ENCODE peak calls at places on chromosome 10, in five cellular contexts. O is ELR; C is NCI-H226; N is amniotic stem cell; F is stimulated activated CD4-positive, alpha-beta T cell treated with anti-CD3 and anti-CD28 coated beads, Interleukin-1b, Interleukin-23, amount 100 ng/mL, for 4 hours. B is an unnamed sample.

GRCh38 chr10:125002044-125002422 is 60.1 kb downstream of the ZRANB1 start:
- DNase-seq in O (no peak), C (no peak), N (no peak), F (no peak), B (no peak)

GRCh38 chr10:3467052-3467906 is 294.7 kb upstream of the PITRM1 start:
- DNase-seq in O (peak), C (peak), N (peak), F (no peak), B (no peak)

GRCh38 chr10:71075066-71075758 is 137.2 kb upstream of the UNC5B start:
- DNase-seq in O (no peak), C (no peak), N (no peak), F (no peak), B (no peak)

GRCh38 chr10:11468126-11468742 is 143.2 kb downstream of the USP6NL start:
- DNase-seq in O (peak), C (no peak), N (no peak), F (no peak), B (no peak)

GRCh38 chr10:27252267-27253000 is 11.8 kb upstream of the ACBD5 start:
- DNase-seq in O (peak), C (no peak), N (no peak), F (peak), B (no peak)

GRCh38 chr10:3339121-3339520 is 166.5 kb upstream of the PITRM1 start:
- DNase-seq in O (no peak), C (no peak), N (no peak), F (no peak), B (no peak)

GRCh38 chr10:46226900-46227558 is 59.8 kb upstream of the ANTXRL start:
- DNase-seq in O (no peak), C (no peak), N (no peak), F (no peak), B (no peak)

GRCh38 chr10:16756561-16757221 is 60.5 kb downstream of the RSU1 start:
- DNase-seq in O (peak), C (no peak), N (no peak), F (no peak), B (no peak)

GRCh38 chr10:117391436-117392205 is 16.4 kb upstream of the PDZD8 start:
- DNase-seq in O (no peak), C (peak), N (no peak), F (no peak), B (no peak)

GRCh38 chr10:69479241-69479730 is 28.0 kb downstream of the TSPAN15 start:
- DNase-seq in O (no peak), C (no peak), N (no peak), F (no peak), B (peak)

GRCh38 chr10:97821308-97822038 is 28.2 kb upstream of the GOLGA7B start:
- DNase-seq in O (no peak), C (peak), N (no peak), F (no peak), B (no peak)

GRCh38 chr10:130757821-130758489 is 553.6 kb downstream of the TCERG1L start:
- DNase-seq in O (no peak), C (no peak), N (no peak), F (no peak), B (no peak)

GRCh38 chr10:43046288-43046991 is 30.4 kb upstream of the RET start:
- DNase-seq in O (no peak), C (no peak), N (no peak), F (no peak), B (no peak)

GRCh38 chr10:104193787-104194186 is 38.4 kb downstream of the CFAP43 start:
- DNase-seq in O (no peak), C (no peak), N (no peak), F (no peak), B (no peak)

GRCh38 chr10:13953371-13953770 is 366.6 kb downstream of the PRPF18 start:
- DNase-seq in O (peak), C (no peak), N (no peak), F (no peak), B (no peak)

GRCh38 chr10:71765176-71765906 is 8.0 kb downstream of the VSIR start:
- DNase-seq in O (peak), C (peak), N (no peak), F (no peak), B (no peak)

GRCh38 chr10:34081948-34082347 is 733.1 kb downstream of the PARD3 start:
- DNase-seq in O (peak), C (no peak), N (no peak), F (no peak), B (no peak)

GRCh38 chr10:79131730-79132644 is 63.2 kb downstream of the ZMIZ1 start:
- DNase-seq in O (no peak), C (no peak), N (no peak), F (no peak), B (no peak)

GRCh38 chr10:119412244-119412750 is 130.2 kb downstream of the RGS10 start:
- DNase-seq in O (no peak), C (no peak), N (no peak), F (no peak), B (peak)

GRCh38 chr10:127945335-127945734 is 38.4 kb downstream of the PTPRE start:
- DNase-seq in O (peak), C (no peak), N (no peak), F (no peak), B (no peak)

GRCh38 chr10:30433286-30433778 is 652 bp upstream of the MAP3K8 start:
- DNase-seq in O (peak), C (peak), N (peak), F (peak), B (no peak)

GRCh38 chr10:60521974-60522405 is 132.3 kb upstream of the ANK3 start:
- DNase-seq in O (peak), C (no peak), N (no peak), F (no peak), B (no peak)

GRCh38 chr10:3255616-3256015 is 83.0 kb upstream of the PITRM1 start:
- DNase-seq in O (no peak), C (no peak), N (no peak), F (no peak), B (no peak)

GRCh38 chr10:110666673-110667072 is 22.5 kb downstream of the RBM20 start:
- DNase-seq in O (no peak), C (no peak), N (no peak), F (no peak), B (no peak)

GRCh38 chr10:30027057-30028005 is 32.1 kb downstream of the JCAD start:
- DNase-seq in O (no peak), C (no peak), N (no peak), F (peak), B (no peak)

GRCh38 chr10:16195894-16196293 is 240.9 kb upstream of the PTER start:
- DNase-seq in O (no peak), C (no peak), N (no peak), F (no peak), B (no peak)

GRCh38 chr10:113316506-113316905 is 236.3 kb upstream of the HABP2 start:
- DNase-seq in O (no peak), C (no peak), N (no peak), F (no peak), B (no peak)

GRCh38 chr10:87658383-87658795 is 1.3 kb upstream of the PAPSS2 start:
- DNase-seq in O (peak), C (no peak), N (no peak), F (no peak), B (no peak)

GRCh38 chr10:124196659-124197058 is 103.3 kb upstream of the CHST15 start:
- DNase-seq in O (no peak), C (no peak), N (no peak), F (no peak), B (no peak)

GRCh38 chr10:80985105-80985504 is 447.4 kb downstream of the SH2D4B start:
- DNase-seq in O (no peak), C (no peak), N (no peak), F (no peak), B (no peak)

GRCh38 chr10:88413412-88413811 is 169.7 kb downstream of the RNLS start:
- DNase-seq in O (no peak), C (no peak), N (no peak), F (no peak), B (no peak)

GRCh38 chr10:86586516-86586915 is 64.9 kb upstream of the WAPL start:
- DNase-seq in O (no peak), C (no peak), N (no peak), F (no peak), B (peak)

GRCh38 chr10:97849491-97850402 is at the start of gene GOLGA7B:
- DNase-seq in O (peak), C (peak), N (no peak), F (peak), B (no peak)

B was measured in C1 segment of cervical spinal cord.